ENCODE peak calls at places on chromosomes 4 and X, in five cellular contexts. P, U, M, C and Q are unnamed samples.

GRCh38 chr4:138199568-138200235 is 42.4 kb downstream of the SLC7A11 start:
- DNase-seq in P (no peak), U (no peak), M (no peak), C (no peak), Q (peak)

GRCh38 chrX:574355-574754 is 56.2 kb upstream of the SHOX start:
- DNase-seq in P (no peak), U (no peak), M (peak), C (no peak), Q (no peak)

GRCh38 chr4:182680196-182680771 is 236.9 kb downstream of the DCTD start:
- DNase-seq in P (no peak), U (no peak), M (no peak), C (no peak), Q (no peak)

GRCh38 chr4:187128971-187129370 is 405.3 kb upstream of the FAT1 start:
- DNase-seq in P (no peak), U (no peak), M (no peak), C (no peak), Q (no peak)

GRCh38 chrX:109840585-109840984 is 107.5 kb upstream of the ACSL4 start:
- DNase-seq in P (no peak), U (no peak), M (no peak), C (no peak), Q (no peak)

GRCh38 chr4:104897297-104897645 is 249.4 kb upstream of the TET2 start:
- DNase-seq in P (no peak), U (no peak), M (no peak), C (no peak), Q (no peak)

GRCh38 chr4:3096207-3096606 is 21.7 kb downstream of the HTT start:
- DNase-seq in P (no peak), U (no peak), M (no peak), C (no peak), Q (peak)

GRCh38 chr4:88225216-88226107 is 58.9 kb downstream of the PPM1K start:
- DNase-seq in P (no peak), U (no peak), M (no peak), C (no peak), Q (no peak)

GRCh38 chr4:31370866-31371465 is 650.8 kb downstream of the PCDH7 start:
- DNase-seq in P (no peak), U (no peak), M (no peak), C (no peak), Q (peak)

GRCh38 chrX:130575831-130576404 is 174.1 kb downstream of the RBMX2 start:
- DNase-seq in P (peak), U (no peak), M (no peak), C (peak), Q (no peak)

GRCh38 chrX:130079824-130080406 is 30.4 kb downstream of the ELF4 start:
- DNase-seq in P (peak), U (no peak), M (no peak), C (peak), Q (peak)

GRCh38 chr4:74618659-74619058 is 173.7 kb downstream of the AREG start:
- DNase-seq in P (no peak), U (no peak), M (no peak), C (no peak), Q (no peak)